ENCODE peak calls at places on chromosomes 16 and 17, in seven cellular contexts. A is lower lobe of right lung, V is lung, H is psoas muscle, Z is stomach, M is right lobe of liver, F is upper lobe of right lung. D is an unnamed sample. For H3K36me3, the result is how much of the 10 kb centered on the place peaks cover.

GRCh38 chr16:4373909-4374742 is 2.5 kb downstream of the VASN start:
- DNase-seq in A (peak), V (peak), H (peak), Z (peak), M (peak), F (peak), D (peak)

GRCh38 chr16:17404903-17405691 is 65.7 kb downstream of the XYLT1 start:
- DNase-seq in A (peak), V (peak), H (peak), Z (no peak), M (no peak), F (peak), D (peak)

GRCh38 chr17:8060274-8060673 is 21.4 kb downstream of the ALOX15B start:
- DNase-seq in A (peak), V (peak), H (no peak), Z (peak), M (no peak), F (peak), D (peak)

GRCh38 chr16:77662241-77662640 is 60.1 kb upstream of the NUDT7 start:
- DNase-seq in A (no peak), V (no peak), H (no peak), Z (no peak), M (no peak), F (no peak), D (no peak)

GRCh38 chr17:73189417-73190099 is 3.3 kb upstream of the COG1 start:
- DNase-seq in A (no peak), V (no peak), H (no peak), Z (peak), M (no peak), F (no peak), D (no peak)

GRCh38 chr17:79711715-79712305 is 18.9 kb upstream of the ENPP7 start:
- DNase-seq in A (no peak), V (no peak), H (no peak), Z (no peak), M (no peak), F (no peak), D (no peak)

GRCh38 chr17:45697076-45697475 is 87.0 kb upstream of the CRHR1 start:
- DNase-seq in A (no peak), V (no peak), H (no peak), Z (no peak), M (no peak), F (no peak), D (no peak)

GRCh38 chr17:1130191-1130590 is 49.6 kb downstream of the ABR start:
- DNase-seq in A (no peak), V (no peak), H (no peak), Z (no peak), M (no peak), F (no peak), D (no peak)

GRCh38 chr17:3983945-3984484 is 19.8 kb upstream of the ATP2A3 start:
- DNase-seq in A (peak), V (no peak), H (no peak), Z (no peak), M (peak), F (peak), D (no peak)

GRCh38 chr17:50946891-50947843 is 81.0 kb upstream of the TOB1 start:
- DNase-seq in A (no peak), V (no peak), H (no peak), Z (no peak), M (peak), F (no peak), D (peak)

GRCh38 chr16:75311383-75311938 is 60.0 kb upstream of the BCAR1 start:
- DNase-seq in A (no peak), V (no peak), H (no peak), Z (no peak), M (no peak), F (no peak), D (no peak)

GRCh38 chr16:85428168-85428898 is 184.8 kb upstream of the GSE1 start:
- DNase-seq in A (peak), V (no peak), H (peak), Z (peak), M (peak), F (peak), D (peak)

GRCh38 chr17:76000016-76000754 is 470 bp upstream of the CDK3 start:
- DNase-seq in A (peak), V (no peak), H (no peak), Z (peak), M (peak), F (no peak), D (no peak)

GRCh38 chr16:69712914-69713581 is 13.3 kb downstream of the NQO1 start:
- DNase-seq in A (no peak), V (no peak), H (no peak), Z (no peak), M (no peak), F (no peak), D (no peak)
- TF ChIP-seq CTCF in A (no peak), V (no peak), H (no peak), Z (no peak), M (no peak), F (no peak), D (no peak)

GRCh38 chr17:48909796-48910195 is 1.6 kb downstream of the UBE2Z start:
- DNase-seq in A (no peak), V (no peak), H (no peak), Z (no peak), M (no peak), F (no peak), D (no peak)

GRCh38 chr17:48908047-48908843 is at the start of gene UBE2Z:
- DNase-seq in A (peak), V (peak), H (peak), Z (peak), M (peak), F (peak), D (peak)

GRCh38 chr17:48908853-48909394 is 717 bp downstream of the UBE2Z start:
- DNase-seq in A (peak), V (peak), H (peak), Z (peak), M (peak), F (peak), D (peak)

GRCh38 chr17:48905987-48906515 is 2.2 kb upstream of the UBE2Z start:
- DNase-seq in A (no peak), V (no peak), H (no peak), Z (no peak), M (no peak), F (no peak), D (no peak)

GRCh38 chr17:48907713-48908046 is 527 bp upstream of the UBE2Z start:
- DNase-seq in A (no peak), V (no peak), H (no peak), Z (no peak), M (no peak), F (no peak), D (no peak)
- H3K36me3 ChIP-seq in A (under half), V (under half), H (under half), Z (under half), M (under half), F (under half), D (under half)

GRCh38 chr17:55546481-55546880 is 35.2 kb upstream of the SMIM36 start:
- DNase-seq in A (no peak), V (no peak), H (no peak), Z (no peak), M (no peak), F (no peak), D (no peak)

GRCh38 chr17:55547027-55547670 is 35.9 kb upstream of the SMIM36 start:
- DNase-seq in A (no peak), V (no peak), H (no peak), Z (no peak), M (no peak), F (no peak), D (no peak)

GRCh38 chr17:55545765-55546164 is 34.5 kb upstream of the SMIM36 start:
- DNase-seq in A (no peak), V (no peak), H (no peak), Z (no peak), M (no peak), F (no peak), D (no peak)

GRCh38 chr17:55543709-55544108 is 32.5 kb upstream of the SMIM36 start:
- DNase-seq in A (no peak), V (no peak), H (no peak), Z (no peak), M (no peak), F (no peak), D (no peak)

GRCh38 chr17:55549140-55549539 is 37.9 kb upstream of the SMIM36 start:
- DNase-seq in A (no peak), V (no peak), H (no peak), Z (no peak), M (no peak), F (no peak), D (no peak)
- TF ChIP-seq CTCF in A (no peak), V (no peak), H (no peak), Z (no peak), M (peak), F (peak), D (no peak)

GRCh38 chr16:8814095-8814806 is 16.6 kb downstream of the PMM2 start:
- DNase-seq in A (no peak), V (no peak), H (no peak), Z (no peak), M (no peak), F (no peak), D (no peak)
- H3K36me3 ChIP-seq in A (half or more), V (under half), H (half or more), Z (half or more), M (under half), F (half or more), D (under half)

DNA sequence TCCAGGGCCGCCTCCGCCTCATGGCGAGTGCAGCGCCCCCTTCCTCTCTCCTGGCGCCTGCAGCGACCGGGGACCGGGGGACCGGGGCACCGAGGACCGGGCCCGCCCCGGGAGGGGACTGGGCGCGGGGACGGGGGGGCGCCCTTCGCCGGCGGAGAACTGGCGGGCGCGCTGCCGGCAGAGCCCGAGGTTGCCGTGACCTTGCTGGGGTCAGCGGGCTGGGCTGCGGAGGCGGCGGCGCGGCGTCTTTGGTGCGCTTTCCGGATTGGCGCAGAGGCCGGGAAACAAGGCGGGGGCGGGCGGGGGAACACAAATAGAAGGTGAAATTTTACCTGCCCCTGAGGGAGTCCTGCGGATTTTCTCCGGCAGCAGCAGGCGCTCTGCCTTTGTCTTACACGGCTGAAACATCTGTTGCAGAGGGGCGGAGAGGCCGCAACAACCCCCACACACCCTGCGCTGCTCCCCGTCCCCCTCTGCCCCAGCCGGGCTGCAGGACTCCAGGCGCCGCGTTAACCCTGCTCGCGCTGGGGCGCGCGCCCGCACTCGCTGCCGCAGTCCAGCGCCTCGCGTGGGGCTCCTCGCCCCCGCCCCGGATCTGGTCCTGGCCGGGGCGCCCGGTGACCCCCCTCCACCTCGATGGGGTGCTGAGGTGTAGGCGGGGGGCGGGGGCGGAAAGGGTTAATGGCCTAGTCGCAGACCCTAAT is 53.5 kb downstream of the SREBF1 start:
- DNase-seq in A (peak), V (peak), H (peak), Z (peak), M (peak), F (peak), D (peak)
- TF ChIP-seq CTCF in A (no peak), V (no peak), H (peak), Z (peak), M (peak), F (no peak), D (no peak)

DNA sequence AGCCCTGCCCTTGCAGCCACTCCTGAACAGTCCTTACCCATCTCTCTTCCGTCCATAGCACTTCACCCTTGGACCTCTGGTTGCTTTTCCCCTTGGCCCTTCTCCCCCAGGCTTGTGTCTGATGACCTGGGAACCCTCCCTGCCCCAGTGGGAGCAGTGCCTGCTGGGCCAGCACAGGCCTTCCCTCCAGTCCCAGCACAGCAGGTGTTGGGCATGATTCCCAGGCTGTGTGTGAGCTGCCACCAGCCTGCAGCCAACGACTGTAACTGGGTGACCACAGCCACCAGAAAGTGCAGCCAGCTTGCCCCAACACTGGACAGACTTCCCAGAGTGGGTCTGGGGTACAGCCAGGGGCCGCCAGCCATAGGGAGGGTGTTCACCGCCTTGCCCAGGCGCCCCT is 30.0 kb downstream of the CRAMP1 start:
- DNase-seq in A (no peak), V (no peak), H (peak), Z (no peak), M (no peak), F (no peak), D (no peak)
- H3K36me3 ChIP-seq in A (half or more), V (half or more), H (half or more), Z (half or more), M (under half), F (half or more), D (under half)

GRCh38 chr16:2519711-2520080 is 475 bp upstream of the AMDHD2 start:
- DNase-seq in A (no peak), V (peak), H (no peak), Z (no peak), M (peak), F (no peak), D (no peak)

GRCh38 chr16:2520784-2521577 is 810 bp downstream of the AMDHD2 start:
- DNase-seq in A (peak), V (peak), H (peak), Z (peak), M (peak), F (peak), D (peak)

GRCh38 chr16:2517954-2518605 is 2.1 kb upstream of the AMDHD2 start:
- DNase-seq in A (no peak), V (no peak), H (no peak), Z (no peak), M (peak), F (no peak), D (no peak)

GRCh38 chr16:2520097-2520783 is at the start of gene AMDHD2:
- DNase-seq in A (peak), V (peak), H (peak), Z (peak), M (peak), F (peak), D (peak)

GRCh38 chr16:2518823-2519710 is 1.1 kb upstream of the AMDHD2 start:
- DNase-seq in A (peak), V (peak), H (peak), Z (no peak), M (peak), F (peak), D (peak)
- TF ChIP-seq CTCF in A (no peak), V (no peak), H (no peak), Z (no peak), M (no peak), F (no peak), D (no peak)

GRCh38 chr16:70508752-70509151 is 14.6 kb downstream of the COG4 start:
- DNase-seq in A (no peak), V (no peak), H (no peak), Z (no peak), M (no peak), F (no peak), D (no peak)

GRCh38 chr16:70511833-70512232 is 11.5 kb downstream of the COG4 start:
- DNase-seq in A (no peak), V (no peak), H (no peak), Z (no peak), M (no peak), F (no peak), D (no peak)

GRCh38 chr16:70510216-70510615 is 13.1 kb downstream of the COG4 start:
- DNase-seq in A (no peak), V (no peak), H (no peak), Z (no peak), M (no peak), F (no peak), D (no peak)

DNA sequence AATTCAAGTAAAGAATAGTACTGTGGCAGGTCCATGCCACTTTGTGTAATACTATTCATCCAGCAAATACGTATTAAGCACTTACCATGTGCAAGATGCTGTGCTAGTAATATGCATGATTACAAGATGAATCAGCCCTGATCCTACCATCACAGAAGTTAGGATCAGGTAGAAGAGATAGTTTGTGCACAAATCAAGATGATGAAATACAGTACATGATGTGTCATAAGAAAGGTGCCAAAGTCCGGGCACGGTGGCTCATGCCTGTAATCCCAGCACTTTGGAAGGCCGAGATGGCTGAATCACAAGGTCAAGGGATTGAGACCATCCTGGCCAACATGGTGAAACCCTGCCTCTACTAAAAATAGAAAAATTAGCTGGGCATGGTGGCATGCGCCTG is 10.9 kb downstream of the COG4 start:
- DNase-seq in A (no peak), V (no peak), H (peak), Z (no peak), M (no peak), F (no peak), D (no peak)
- H3K36me3 ChIP-seq in A (half or more), V (under half), H (half or more), Z (half or more), M (under half), F (half or more), D (under half)

GRCh38 chr17:82552580-82552979 is 33.0 kb downstream of the FOXK2 start:
- DNase-seq in A (no peak), V (no peak), H (no peak), Z (no peak), M (no peak), F (no peak), D (no peak)
- TF ChIP-seq CTCF in A (no peak), V (no peak), H (no peak), Z (no peak), M (no peak), F (no peak), D (no peak)

GRCh38 chr17:77637807-77638182 is 320.7 kb upstream of the TNRC6C start:
- DNase-seq in A (no peak), V (no peak), H (no peak), Z (no peak), M (no peak), F (no peak), D (no peak)

GRCh38 chr17:77636835-77637806 is 321.4 kb upstream of the TNRC6C start:
- DNase-seq in A (no peak), V (no peak), H (no peak), Z (no peak), M (no peak), F (no peak), D (no peak)

GRCh38 chr17:77635176-77635575 is 323.3 kb upstream of the TNRC6C start:
- DNase-seq in A (no peak), V (no peak), H (no peak), Z (no peak), M (no peak), F (no peak), D (no peak)

GRCh38 chr17:77632619-77633018 is 325.9 kb upstream of the TNRC6C start:
- DNase-seq in A (no peak), V (no peak), H (no peak), Z (no peak), M (no peak), F (peak), D (no peak)

DNA sequence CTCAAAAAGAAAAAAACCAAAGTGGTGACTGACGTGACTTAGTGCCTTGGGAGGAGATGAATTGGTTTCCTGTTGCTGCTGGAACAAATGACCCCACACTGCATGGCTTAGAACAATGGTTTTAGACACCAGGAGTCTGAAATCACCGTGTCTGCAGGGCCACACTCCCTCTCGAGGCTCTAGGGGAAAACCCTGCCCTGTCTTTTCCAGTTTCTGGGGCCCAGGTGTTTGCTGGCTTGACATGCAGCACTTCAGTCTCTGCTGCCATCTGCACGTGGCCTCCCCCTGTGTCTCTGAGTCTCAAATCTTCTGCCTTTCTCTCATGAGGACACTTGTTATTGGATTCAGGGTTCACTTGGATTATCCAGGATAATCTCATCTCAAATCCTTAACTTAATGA is 323.8 kb upstream of the TNRC6C start:
- DNase-seq in A (no peak), V (no peak), H (no peak), Z (no peak), M (no peak), F (no peak), D (no peak)
- H3K36me3 ChIP-seq in A (under half), V (under half), H (under half), Z (under half), M (under half), F (under half), D (under half)

D was measured in uterus.